ENCODE peak calls at places on chromosomes 13 and 19, in nine cellular contexts. One of them, this sample, is unnamed.

GRCh38 chr19:46368116-46368515 is 21.2 kb downstream of the PPP5C start:
- DNase-seq in colonic mucosa: no peak
- DNase-seq in tibial artery: no peak
- DNase-seq in ovary: no peak
- DNase-seq in prostate gland: no peak
- DNase-seq in adrenal gland: no peak
- DNase-seq in MM.1S: no peak
- DNase-seq in PC-9: no peak
- DNase-seq in transverse colon: no peak
- DNase-seq in this sample: peak

GRCh38 chr19:32876236-32876918 is 6.8 kb upstream of the SLC7A9 start:
- DNase-seq in MM.1S: no peak
- DNase-seq in ovary: no peak
- DNase-seq in adrenal gland: peak
- DNase-seq in PC-9: peak
- DNase-seq in transverse colon: no peak
- DNase-seq in tibial artery: peak
- DNase-seq in prostate gland: no peak
- DNase-seq in colonic mucosa: peak
- DNase-seq in this sample: no peak

GRCh38 chr13:60448907-60449510 is 52.0 kb downstream of the TDRD3 start:
- DNase-seq in prostate gland: no peak
- DNase-seq in MM.1S: no peak
- DNase-seq in colonic mucosa: peak
- DNase-seq in ovary: no peak
- DNase-seq in adrenal gland: no peak
- DNase-seq in tibial artery: no peak
- DNase-seq in transverse colon: no peak
- DNase-seq in PC-9: peak
- DNase-seq in this sample: no peak

GRCh38 chr13:20702945-20703784 is at the start of gene IL17D:
- DNase-seq in tibial artery: peak
- DNase-seq in ovary: peak
- DNase-seq in MM.1S: peak
- DNase-seq in prostate gland: no peak
- DNase-seq in PC-9: peak
- DNase-seq in transverse colon: peak
- DNase-seq in adrenal gland: no peak
- DNase-seq in colonic mucosa: peak
- DNase-seq in this sample: no peak

GRCh38 chr13:52615817-52616216 is 26.4 kb upstream of the HNRNPA1L2 start:
- DNase-seq in MM.1S: peak
- DNase-seq in transverse colon: no peak
- DNase-seq in ovary: no peak
- DNase-seq in prostate gland: no peak
- DNase-seq in PC-9: no peak
- DNase-seq in adrenal gland: no peak
- DNase-seq in tibial artery: no peak
- DNase-seq in colonic mucosa: no peak
- DNase-seq in this sample: no peak

GRCh38 chr13:32587014-32587773 is 942 bp downstream of the PDS5B start:
- DNase-seq in tibial artery: peak
- DNase-seq in MM.1S: peak
- DNase-seq in prostate gland: peak
- DNase-seq in PC-9: peak
- DNase-seq in transverse colon: peak
- DNase-seq in adrenal gland: peak
- DNase-seq in colonic mucosa: peak
- DNase-seq in ovary: peak
- DNase-seq in this sample: peak

GRCh38 chr19:52453324-52454094 is at the start of gene ZNF578:
- DNase-seq in tibial artery: peak
- DNase-seq in prostate gland: peak
- DNase-seq in adrenal gland: peak
- DNase-seq in transverse colon: peak
- DNase-seq in ovary: peak
- DNase-seq in colonic mucosa: peak
- DNase-seq in MM.1S: no peak
- DNase-seq in PC-9: peak
- DNase-seq in this sample: peak

GRCh38 chr19:3471954-3472655 is 8.2 kb downstream of the SMIM24 start:
- DNase-seq in prostate gland: peak
- DNase-seq in ovary: peak
- DNase-seq in colonic mucosa: no peak
- DNase-seq in MM.1S: no peak
- DNase-seq in adrenal gland: peak
- DNase-seq in tibial artery: no peak
- DNase-seq in transverse colon: peak
- DNase-seq in PC-9: no peak
- DNase-seq in this sample: no peak

GRCh38 chr13:27638521-27638920 is 16.8 kb downstream of the POLR1D start:
- DNase-seq in adrenal gland: peak
- DNase-seq in ovary: no peak
- DNase-seq in tibial artery: no peak
- DNase-seq in prostate gland: no peak
- DNase-seq in MM.1S: no peak
- DNase-seq in transverse colon: no peak
- DNase-seq in colonic mucosa: no peak
- DNase-seq in PC-9: no peak
- DNase-seq in this sample: no peak

GRCh38 chr19:6069268-6069771 is 41.0 kb downstream of the RFX2 start:
- DNase-seq in adrenal gland: peak
- DNase-seq in colonic mucosa: peak
- DNase-seq in PC-9: no peak
- DNase-seq in tibial artery: peak
- DNase-seq in MM.1S: no peak
- DNase-seq in transverse colon: no peak
- DNase-seq in ovary: no peak
- DNase-seq in prostate gland: no peak
- DNase-seq in this sample: no peak

GRCh38 chr13:77351326-77351725 is 24.4 kb upstream of the MYCBP2 start:
- DNase-seq in PC-9: no peak
- DNase-seq in colonic mucosa: no peak
- DNase-seq in prostate gland: no peak
- DNase-seq in transverse colon: no peak
- DNase-seq in adrenal gland: no peak
- DNase-seq in ovary: no peak
- DNase-seq in tibial artery: no peak
- DNase-seq in MM.1S: no peak
- DNase-seq in this sample: no peak

GRCh38 chr19:17296278-17296677 is 6.9 kb downstream of the ABHD8 start:
- DNase-seq in MM.1S: no peak
- DNase-seq in ovary: no peak
- DNase-seq in tibial artery: no peak
- DNase-seq in prostate gland: no peak
- DNase-seq in transverse colon: no peak
- DNase-seq in PC-9: peak
- DNase-seq in adrenal gland: peak
- DNase-seq in colonic mucosa: no peak
- DNase-seq in this sample: no peak
- TF ChIP-seq CTCF in MM.1S: no peak
- TF ChIP-seq CTCF in ovary: no peak
- TF ChIP-seq CTCF in tibial artery: no peak
- TF ChIP-seq CTCF in prostate gland: no peak
- TF ChIP-seq CTCF in transverse colon: no peak
- TF ChIP-seq CTCF in PC-9: peak
- TF ChIP-seq CTCF in adrenal gland: no peak
- TF ChIP-seq CTCF in colonic mucosa: no peak
- TF ChIP-seq CTCF in this sample: no peak

DNA sequence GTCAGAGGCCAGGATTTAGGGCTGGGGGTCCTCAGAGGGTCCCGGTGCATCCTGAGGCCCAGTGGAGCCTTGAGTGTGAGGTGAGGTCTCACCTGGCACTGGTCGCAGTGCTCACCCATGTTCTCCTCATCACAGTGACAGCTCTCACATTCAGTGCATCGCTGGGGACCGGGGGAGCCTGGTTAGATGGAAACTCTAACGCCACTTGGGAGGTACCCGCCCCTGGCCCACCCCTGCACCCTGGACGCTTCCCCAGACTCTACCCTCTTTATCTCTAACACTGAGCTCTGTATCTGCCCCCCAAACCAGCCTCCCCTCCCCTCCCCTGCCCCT is 3.0 kb downstream of the HRC start:
- DNase-seq in colonic mucosa: no peak
- DNase-seq in adrenal gland: no peak
- DNase-seq in tibial artery: no peak
- DNase-seq in transverse colon: no peak
- DNase-seq in MM.1S: no peak
- DNase-seq in ovary: no peak
- DNase-seq in prostate gland: no peak
- DNase-seq in PC-9: no peak
- DNase-seq in this sample: no peak
- H3K27ac ChIP-seq in colonic mucosa: peak
- H3K27ac ChIP-seq in adrenal gland: no peak
- H3K27ac ChIP-seq in tibial artery: no peak
- H3K27ac ChIP-seq in transverse colon: peak
- H3K27ac ChIP-seq in MM.1S: no peak
- H3K27ac ChIP-seq in ovary: no peak
- H3K27ac ChIP-seq in prostate gland: peak
- H3K27ac ChIP-seq in PC-9: no peak
- H3K27ac ChIP-seq in this sample: no peak

DNA sequence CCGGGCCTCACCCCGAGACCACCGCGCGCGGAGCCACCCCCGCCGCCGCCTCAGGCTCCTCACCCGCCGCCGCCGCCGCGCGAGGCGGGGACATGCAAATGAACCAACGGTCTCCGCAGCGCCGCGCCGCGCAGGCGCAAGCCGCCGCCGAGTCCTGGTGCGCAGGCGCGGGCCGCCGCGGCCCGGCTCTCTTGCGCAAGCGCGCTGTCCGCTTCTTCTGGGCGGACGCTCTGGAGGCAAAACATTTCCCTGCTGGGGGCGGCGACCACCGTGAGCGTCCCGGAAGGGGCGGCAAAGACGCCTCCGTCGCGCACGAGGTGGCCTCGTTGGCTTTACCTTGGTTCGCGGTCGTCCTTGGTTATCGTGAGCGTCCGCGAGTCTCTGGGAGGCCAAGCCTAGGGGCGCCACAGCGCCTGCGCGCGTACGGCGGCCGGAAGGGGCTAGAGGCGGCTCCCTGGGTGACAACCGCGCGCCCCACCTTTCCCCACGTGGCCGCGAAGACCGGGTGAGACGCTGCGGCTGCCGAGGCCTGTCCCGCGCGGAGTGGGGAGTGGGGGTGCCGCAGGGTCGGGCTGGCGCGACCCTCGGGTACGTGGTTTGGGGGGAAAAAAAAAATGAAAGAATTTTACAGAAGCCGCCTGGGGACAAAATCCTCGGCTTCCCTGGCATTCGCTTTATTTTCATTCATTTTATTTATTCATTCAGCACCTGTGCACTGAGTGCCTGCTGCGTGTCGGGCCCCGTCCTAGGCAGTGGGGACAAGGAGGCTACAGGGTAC is at the start of the genes ARMC6 and SUGP2:
- DNase-seq in tibial artery: peak
- DNase-seq in adrenal gland: peak
- DNase-seq in ovary: peak
- DNase-seq in transverse colon: peak
- DNase-seq in colonic mucosa: peak
- DNase-seq in MM.1S: peak
- DNase-seq in prostate gland: peak
- DNase-seq in PC-9: peak
- DNase-seq in this sample: peak
- H3K4me3 ChIP-seq in tibial artery: peak
- H3K4me3 ChIP-seq in adrenal gland: peak
- H3K4me3 ChIP-seq in ovary: peak
- H3K4me3 ChIP-seq in transverse colon: peak
- H3K4me3 ChIP-seq in colonic mucosa: peak
- H3K4me3 ChIP-seq in MM.1S: peak
- H3K4me3 ChIP-seq in prostate gland: peak
- H3K4me3 ChIP-seq in PC-9: peak
- H3K4me3 ChIP-seq in this sample: peak

GRCh38 chr13:110354209-110354627 is 47.1 kb downstream of the COL4A2 start:
- DNase-seq in transverse colon: no peak
- DNase-seq in colonic mucosa: no peak
- DNase-seq in prostate gland: no peak
- DNase-seq in adrenal gland: no peak
- DNase-seq in ovary: no peak
- DNase-seq in MM.1S: no peak
- DNase-seq in tibial artery: peak
- DNase-seq in PC-9: no peak
- DNase-seq in this sample: no peak

GRCh38 chr13:110353339-110353977 is 46.4 kb downstream of the COL4A2 start:
- DNase-seq in tibial artery: peak
- DNase-seq in prostate gland: no peak
- DNase-seq in adrenal gland: no peak
- DNase-seq in colonic mucosa: no peak
- DNase-seq in MM.1S: no peak
- DNase-seq in transverse colon: peak
- DNase-seq in ovary: no peak
- DNase-seq in PC-9: no peak
- DNase-seq in this sample: no peak

GRCh38 chr13:110351636-110352420 is 44.7 kb downstream of the COL4A2 start:
- DNase-seq in transverse colon: no peak
- DNase-seq in ovary: no peak
- DNase-seq in MM.1S: no peak
- DNase-seq in tibial artery: peak
- DNase-seq in colonic mucosa: no peak
- DNase-seq in prostate gland: no peak
- DNase-seq in adrenal gland: no peak
- DNase-seq in PC-9: no peak
- DNase-seq in this sample: no peak

GRCh38 chr13:110354715-110355473 is 47.8 kb downstream of the COL4A2 start:
- DNase-seq in transverse colon: no peak
- DNase-seq in colonic mucosa: no peak
- DNase-seq in adrenal gland: no peak
- DNase-seq in ovary: no peak
- DNase-seq in tibial artery: peak
- DNase-seq in MM.1S: no peak
- DNase-seq in PC-9: no peak
- DNase-seq in prostate gland: no peak
- DNase-seq in this sample: no peak

GRCh38 chr13:110352735-110353134 is 45.7 kb downstream of the COL4A2 start:
- DNase-seq in PC-9: no peak
- DNase-seq in tibial artery: peak
- DNase-seq in colonic mucosa: peak
- DNase-seq in transverse colon: no peak
- DNase-seq in prostate gland: no peak
- DNase-seq in ovary: no peak
- DNase-seq in adrenal gland: no peak
- DNase-seq in MM.1S: no peak
- DNase-seq in this sample: no peak
- TF ChIP-seq CTCF in PC-9: no peak
- TF ChIP-seq CTCF in tibial artery: peak
- TF ChIP-seq CTCF in colonic mucosa: no peak
- TF ChIP-seq CTCF in transverse colon: peak
- TF ChIP-seq CTCF in prostate gland: no peak
- TF ChIP-seq CTCF in ovary: no peak
- TF ChIP-seq CTCF in adrenal gland: no peak
- TF ChIP-seq CTCF in MM.1S: no peak
- TF ChIP-seq CTCF in this sample: no peak